ENCODE peak calls at places on chromosomes 7 and 10, in five cellular contexts. C, N, S, D and A are unnamed samples.

GRCh38 chr10:118725784-118726507 is 28.8 kb downstream of the CACUL1 start:
- DNase-seq in N (no peak), C (no peak), S (no peak), D (no peak), A (no peak)

GRCh38 chr10:133324198-133324792 is 12.4 kb downstream of the CALY start:
- DNase-seq in S (no peak), D (peak), C (peak), N (peak), A (peak)

GRCh38 chr7:150949971-150950491 is 28.1 kb downstream of the KCNH2 start:
- DNase-seq in N (no peak), S (no peak), C (no peak), D (peak), A (no peak)

GRCh38 chr7:121689749-121690148 is 183.2 kb upstream of the PTPRZ1 start:
- DNase-seq in N (no peak), S (no peak), C (no peak), D (no peak), A (no peak)

GRCh38 chr7:99514050-99514449 is 9.6 kb downstream of the ZKSCAN5 start:
- DNase-seq in D (no peak), S (no peak), C (no peak), N (no peak), A (no peak)

GRCh38 chr7:20556091-20556490 is 59.4 kb upstream of the ABCB5 start:
- DNase-seq in C (no peak), D (no peak), N (no peak), S (no peak), A (no peak)

GRCh38 chr10:57624856-57625592 is 642.7 kb downstream of the IPMK start:
- DNase-seq in D (no peak), S (no peak), C (no peak), N (no peak), A (no peak)

GRCh38 chr10:31697271-31698168 is 231.1 kb downstream of the ARHGAP12 start:
- DNase-seq in C (peak), D (peak), S (peak), N (no peak), A (peak)

GRCh38 chr7:107534139-107534538 is 29.6 kb downstream of the COG5 start:
- DNase-seq in N (no peak), D (no peak), S (no peak), C (no peak), A (no peak)

GRCh38 chr10:111756541-111757061 is 427.0 kb downstream of the GPAM start:
- DNase-seq in N (peak), S (peak), D (peak), C (peak), A (peak)

GRCh38 chr7:38309555-38309954 is 36.1 kb upstream of the TARP start:
- DNase-seq in S (no peak), N (no peak), D (no peak), C (no peak), A (no peak)

GRCh38 chr10:37495415-37495814 is 362.0 kb downstream of the ZNF248 start:
- DNase-seq in C (no peak), S (no peak), D (no peak), N (no peak), A (no peak)

GRCh38 chr10:1467450-1467849 is 269.9 kb downstream of the ADARB2 start:
- DNase-seq in N (no peak), C (no peak), S (no peak), D (no peak), A (no peak)

GRCh38 chr10:24952146-24952700 is at the start of gene PRTFDC1:
- DNase-seq in N (peak), C (peak), S (no peak), D (peak), A (peak)

GRCh38 chr10:17453377-17454091 is 861 bp downstream of the ST8SIA6 start:
- DNase-seq in C (peak), N (peak), D (peak), S (peak), A (peak)

GRCh38 chr10:644076-644942 is 45.2 kb downstream of the DIP2C start:
- DNase-seq in N (peak), S (no peak), C (no peak), D (no peak), A (no peak)

GRCh38 chr7:83001362-83002040 is 161.2 kb downstream of the PCLO start:
- DNase-seq in S (no peak), C (no peak), N (no peak), D (no peak), A (no peak)

GRCh38 chr7:46545790-46546189 is 624.7 kb upstream of the IGFBP3 start:
- DNase-seq in N (no peak), D (no peak), C (no peak), S (no peak), A (no peak)

GRCh38 chr7:106765727-106766355 is 99.2 kb upstream of the PIK3CG start:
- DNase-seq in C (no peak), D (no peak), S (no peak), N (no peak), A (no peak)

GRCh38 chr10:3623746-3624145 is 161.3 kb downstream of the KLF6 start:
- DNase-seq in N (no peak), C (no peak), D (no peak), S (no peak), A (no peak)

GRCh38 chr7:101860316-101861222 is 43.1 kb downstream of the CUX1 start:
- DNase-seq in D (no peak), N (no peak), S (no peak), C (no peak), A (no peak)

GRCh38 chr7:21023841-21024502 is 237.3 kb upstream of the SP8 start:
- DNase-seq in S (no peak), C (no peak), D (no peak), N (no peak), A (no peak)

GRCh38 chr10:83991986-83992753 is 147.1 kb upstream of the GHITM start:
- DNase-seq in S (no peak), D (no peak), C (peak), N (peak), A (peak)

GRCh38 chr7:66859794-66860645 is 61.0 kb upstream of the TMEM248 start:
- DNase-seq in N (peak), S (peak), C (no peak), D (no peak), A (no peak)

GRCh38 chr7:79304711-79305110 is 148.8 kb downstream of the MAGI2 start:
- DNase-seq in N (no peak), C (no peak), S (no peak), D (no peak), A (no peak)

GRCh38 chr10:130578532-130579289 is 442.5 kb downstream of the GLRX3 start:
- DNase-seq in N (no peak), S (no peak), D (no peak), C (no peak), A (no peak)

GRCh38 chr10:22719406-22720042 is 5.1 kb upstream of the PIP4K2A start:
- DNase-seq in C (no peak), D (no peak), N (no peak), S (no peak), A (no peak)

GRCh38 chr10:116836087-116836486 is 13.2 kb upstream of the ENO4 start:
- DNase-seq in S (no peak), D (no peak), C (no peak), N (peak), A (no peak)

DNA sequence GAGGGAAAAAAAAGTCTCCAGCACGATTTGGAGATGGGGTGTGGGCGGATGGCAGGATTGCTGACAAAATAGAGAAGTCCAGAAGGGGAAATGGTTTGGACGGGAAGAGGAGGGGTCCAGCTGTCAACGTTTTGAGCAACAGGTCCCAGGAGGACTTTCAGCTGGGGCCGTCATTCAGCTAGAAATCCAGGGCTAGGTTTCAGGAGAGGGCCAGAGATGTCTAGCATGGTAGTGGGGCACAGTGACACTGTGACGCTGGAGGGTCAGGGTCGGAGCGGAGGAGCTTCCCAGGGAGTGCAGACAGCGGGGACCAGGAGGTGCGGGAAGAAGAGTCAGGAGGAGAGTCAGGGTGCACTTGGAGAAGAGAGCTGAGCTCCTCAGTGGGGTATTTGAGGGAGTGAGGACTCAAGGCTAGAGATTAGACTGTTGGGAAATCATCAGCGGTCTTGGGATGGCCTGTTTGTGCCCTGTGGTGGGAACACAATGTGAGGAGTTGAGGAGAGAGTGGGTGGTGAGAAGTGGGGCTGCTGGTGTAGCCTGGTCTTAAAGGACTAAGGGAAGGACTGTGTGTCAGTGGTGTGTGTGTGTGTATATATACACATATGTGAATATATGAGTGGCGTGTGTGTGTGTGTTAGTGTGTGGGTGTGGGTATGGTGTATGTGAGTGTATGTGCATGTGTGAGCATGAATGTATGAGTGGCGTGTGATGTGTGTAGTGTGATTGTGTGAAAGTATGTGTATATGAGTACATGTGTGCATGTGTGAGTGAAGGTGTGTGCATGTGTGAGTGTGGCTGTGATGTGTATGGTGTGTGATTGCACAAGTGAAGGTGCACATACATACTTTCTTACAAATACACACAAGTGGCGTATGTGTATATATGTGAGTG is 3.8 kb downstream of the ZYX start:
- DNase-seq in N (peak), S (no peak), C (no peak), D (no peak), A (peak)
- H3K4me3 ChIP-seq in N (peak), S (peak), C (no peak), D (peak), A (no peak)

DNA sequence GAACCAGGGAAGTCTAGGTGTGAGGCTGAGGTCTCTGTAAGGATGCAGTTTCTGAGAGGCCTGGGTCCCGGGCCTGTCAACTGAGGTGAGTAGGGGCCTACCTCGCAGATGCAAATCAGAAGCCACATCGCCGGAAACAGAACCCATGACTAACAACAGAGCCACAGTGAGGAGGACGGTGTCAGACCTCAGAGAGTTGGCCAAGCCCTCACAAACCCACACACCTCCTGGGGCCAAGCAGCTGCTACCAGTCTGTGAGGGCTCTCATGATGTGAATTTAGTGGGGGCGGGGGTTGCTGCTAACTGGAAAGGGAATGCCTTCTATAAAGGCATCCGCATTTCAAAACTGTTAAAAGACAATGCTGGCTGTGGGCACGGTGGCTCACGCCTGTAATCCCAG is 103.0 kb downstream of the COBL start:
- DNase-seq in S (no peak), D (no peak), N (no peak), C (no peak), A (no peak)
- H3K4me3 ChIP-seq in S (no peak), D (no peak), N (no peak), C (no peak), A (no peak)

GRCh38 chr7:158428842-158429753 is 158.5 kb downstream of the PTPRN2 start:
- DNase-seq in D (no peak), S (no peak), N (peak), C (no peak), A (peak)

GRCh38 chr7:158431055-158431940 is 156.3 kb downstream of the PTPRN2 start:
- DNase-seq in C (no peak), N (peak), S (no peak), D (no peak), A (no peak)

GRCh38 chr7:158430308-158431034 is 157.2 kb downstream of the PTPRN2 start:
- DNase-seq in C (no peak), N (peak), S (no peak), D (no peak), A (no peak)

GRCh38 chr7:158432369-158433270 is 155.0 kb downstream of the PTPRN2 start:
- DNase-seq in C (peak), S (no peak), D (no peak), N (peak), A (peak)

GRCh38 chr7:158431941-158432347 is 155.7 kb downstream of the PTPRN2 start:
- DNase-seq in N (no peak), S (no peak), C (peak), D (peak), A (peak)
- H3K4me3 ChIP-seq in N (no peak), S (no peak), C (no peak), D (no peak), A (no peak)

DNA sequence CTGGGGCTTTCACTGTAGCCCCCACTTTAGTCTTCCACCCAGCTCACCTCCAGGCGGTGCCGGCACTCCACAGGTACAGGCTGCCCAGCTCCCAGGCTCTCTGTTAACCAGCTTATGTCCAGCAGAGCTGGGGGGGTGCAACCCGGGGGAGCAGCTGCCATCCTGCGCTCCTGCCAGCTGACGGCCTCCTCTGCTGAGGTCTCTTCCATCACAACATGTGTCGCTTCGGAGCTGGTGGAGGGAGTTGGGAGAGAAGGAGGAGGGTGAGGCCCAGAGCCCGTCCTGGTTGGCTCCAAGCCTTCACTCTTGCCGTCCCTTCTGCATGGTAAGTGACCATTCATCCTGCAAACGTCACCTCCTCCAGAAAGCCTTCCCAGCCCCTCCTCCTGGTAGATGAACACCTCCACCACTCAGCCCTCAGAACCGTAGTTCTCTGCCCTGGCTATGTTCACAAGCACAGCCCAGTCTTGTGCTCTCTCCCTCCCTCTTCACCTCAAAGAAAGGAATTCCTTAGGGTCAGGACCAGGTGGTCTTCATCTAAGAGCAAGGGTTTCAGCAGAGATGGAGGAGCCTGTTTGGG is 1.6 kb downstream of the POLM start:
- DNase-seq in C (no peak), N (no peak), S (no peak), D (peak), A (no peak)
- H3K4me3 ChIP-seq in C (no peak), N (peak), S (peak), D (peak), A (no peak)

GRCh38 chr10:125127110-125127509 is 33.3 kb downstream of the CTBP2 start:
- DNase-seq in D (no peak), C (no peak), S (no peak), N (no peak), A (no peak)

GRCh38 chr10:125123363-125124113 is 36.8 kb downstream of the CTBP2 start:
- DNase-seq in N (no peak), D (peak), S (peak), C (no peak), A (peak)

GRCh38 chr10:125125951-125126735 is 34.2 kb downstream of the CTBP2 start:
- DNase-seq in D (no peak), S (no peak), C (no peak), N (no peak), A (no peak)

GRCh38 chr10:125124114-125124486 is 36.3 kb downstream of the CTBP2 start:
- DNase-seq in D (no peak), C (no peak), N (no peak), S (no peak), A (no peak)

GRCh38 chr10:125124907-125125306 is 35.5 kb downstream of the CTBP2 start:
- DNase-seq in N (no peak), C (no peak), S (no peak), D (no peak), A (no peak)
- H3K4me3 ChIP-seq in N (no peak), C (no peak), S (no peak), D (peak), A (no peak)